ENCODE peak calls at places on chromosomes 5 and 9, in four cellular contexts. One of them, this sample, is unnamed.

GRCh38 chr9:125493384-125493783 is 213.6 kb downstream of the MAPKAP1 start:
- DNase-seq in stimulated activated CD4-positive, alpha-beta T cell treated with anti-CD3 and anti-CD28 coated beads, Interleukin-12 subunit alpha, Interleukin-12 subunit beta, amount 100 ng/mL, for 48 hours: no peak
- DNase-seq in left ventricle myocardium inferior: no peak
- DNase-seq in erythroblast: no peak
- DNase-seq in this sample: no peak

GRCh38 chr9:131051592-131052517 is 42.9 kb downstream of the LAMC3 start:
- DNase-seq in stimulated activated CD4-positive, alpha-beta T cell treated with anti-CD3 and anti-CD28 coated beads, Interleukin-12 subunit alpha, Interleukin-12 subunit beta, amount 100 ng/mL, for 48 hours: no peak
- DNase-seq in left ventricle myocardium inferior: no peak
- DNase-seq in erythroblast: no peak
- DNase-seq in this sample: no peak

GRCh38 chr5:142869883-142870282 is 99.7 kb downstream of the ARHGAP26 start:
- DNase-seq in stimulated activated CD4-positive, alpha-beta T cell treated with anti-CD3 and anti-CD28 coated beads, Interleukin-12 subunit alpha, Interleukin-12 subunit beta, amount 100 ng/mL, for 48 hours: no peak
- DNase-seq in left ventricle myocardium inferior: no peak
- DNase-seq in erythroblast: no peak
- DNase-seq in this sample: no peak

GRCh38 chr5:60722416-60722815 is 22.4 kb upstream of the DEPDC1B start:
- DNase-seq in stimulated activated CD4-positive, alpha-beta T cell treated with anti-CD3 and anti-CD28 coated beads, Interleukin-12 subunit alpha, Interleukin-12 subunit beta, amount 100 ng/mL, for 48 hours: no peak
- DNase-seq in left ventricle myocardium inferior: no peak
- DNase-seq in erythroblast: no peak
- DNase-seq in this sample: no peak

GRCh38 chr5:50958852-50959457 is 292.5 kb downstream of the PARP8 start:
- DNase-seq in stimulated activated CD4-positive, alpha-beta T cell treated with anti-CD3 and anti-CD28 coated beads, Interleukin-12 subunit alpha, Interleukin-12 subunit beta, amount 100 ng/mL, for 48 hours: no peak
- DNase-seq in left ventricle myocardium inferior: no peak
- DNase-seq in erythroblast: peak
- DNase-seq in this sample: peak

GRCh38 chr9:21688108-21689102 is 114.0 kb upstream of the MTAP start:
- DNase-seq in stimulated activated CD4-positive, alpha-beta T cell treated with anti-CD3 and anti-CD28 coated beads, Interleukin-12 subunit alpha, Interleukin-12 subunit beta, amount 100 ng/mL, for 48 hours: no peak
- DNase-seq in left ventricle myocardium inferior: no peak
- DNase-seq in erythroblast: no peak
- DNase-seq in this sample: no peak

GRCh38 chr9:79134654-79135053 is 437.1 kb upstream of the TLE4 start:
- DNase-seq in stimulated activated CD4-positive, alpha-beta T cell treated with anti-CD3 and anti-CD28 coated beads, Interleukin-12 subunit alpha, Interleukin-12 subunit beta, amount 100 ng/mL, for 48 hours: no peak
- DNase-seq in left ventricle myocardium inferior: no peak
- DNase-seq in erythroblast: peak
- DNase-seq in this sample: no peak

GRCh38 chr9:88976186-88976887 is 14.9 kb upstream of the S1PR3 start:
- DNase-seq in stimulated activated CD4-positive, alpha-beta T cell treated with anti-CD3 and anti-CD28 coated beads, Interleukin-12 subunit alpha, Interleukin-12 subunit beta, amount 100 ng/mL, for 48 hours: no peak
- DNase-seq in left ventricle myocardium inferior: no peak
- DNase-seq in erythroblast: no peak
- DNase-seq in this sample: no peak

GRCh38 chr5:93503598-93504067 is 77.4 kb downstream of the NR2F1-AS1 start:
- DNase-seq in stimulated activated CD4-positive, alpha-beta T cell treated with anti-CD3 and anti-CD28 coated beads, Interleukin-12 subunit alpha, Interleukin-12 subunit beta, amount 100 ng/mL, for 48 hours: no peak
- DNase-seq in left ventricle myocardium inferior: no peak
- DNase-seq in erythroblast: no peak
- DNase-seq in this sample: no peak

GRCh38 chr5:145752947-145753346 is 82.2 kb downstream of the PRELID2 start:
- DNase-seq in stimulated activated CD4-positive, alpha-beta T cell treated with anti-CD3 and anti-CD28 coated beads, Interleukin-12 subunit alpha, Interleukin-12 subunit beta, amount 100 ng/mL, for 48 hours: no peak
- DNase-seq in left ventricle myocardium inferior: no peak
- DNase-seq in erythroblast: no peak
- DNase-seq in this sample: no peak

GRCh38 chr9:137665226-137665625 is 46.4 kb downstream of the EHMT1 start:
- DNase-seq in stimulated activated CD4-positive, alpha-beta T cell treated with anti-CD3 and anti-CD28 coated beads, Interleukin-12 subunit alpha, Interleukin-12 subunit beta, amount 100 ng/mL, for 48 hours: no peak
- DNase-seq in left ventricle myocardium inferior: no peak
- DNase-seq in erythroblast: no peak
- DNase-seq in this sample: no peak

GRCh38 chr5:35811108-35811741 is 45.5 kb upstream of the IL7R start:
- DNase-seq in stimulated activated CD4-positive, alpha-beta T cell treated with anti-CD3 and anti-CD28 coated beads, Interleukin-12 subunit alpha, Interleukin-12 subunit beta, amount 100 ng/mL, for 48 hours: no peak
- DNase-seq in left ventricle myocardium inferior: no peak
- DNase-seq in erythroblast: no peak
- DNase-seq in this sample: no peak

GRCh38 chr9:99181621-99182020 is 40.1 kb downstream of the ALG2 start:
- DNase-seq in stimulated activated CD4-positive, alpha-beta T cell treated with anti-CD3 and anti-CD28 coated beads, Interleukin-12 subunit alpha, Interleukin-12 subunit beta, amount 100 ng/mL, for 48 hours: no peak
- DNase-seq in left ventricle myocardium inferior: no peak
- DNase-seq in erythroblast: no peak
- DNase-seq in this sample: no peak

GRCh38 chr9:112033237-112034215 is 136.9 kb downstream of the UGCG start:
- DNase-seq in stimulated activated CD4-positive, alpha-beta T cell treated with anti-CD3 and anti-CD28 coated beads, Interleukin-12 subunit alpha, Interleukin-12 subunit beta, amount 100 ng/mL, for 48 hours: no peak
- DNase-seq in left ventricle myocardium inferior: no peak
- DNase-seq in erythroblast: no peak
- DNase-seq in this sample: no peak

GRCh38 chr9:70601000-70601929 is 186.8 kb upstream of the KLF9 start:
- DNase-seq in stimulated activated CD4-positive, alpha-beta T cell treated with anti-CD3 and anti-CD28 coated beads, Interleukin-12 subunit alpha, Interleukin-12 subunit beta, amount 100 ng/mL, for 48 hours: no peak
- DNase-seq in left ventricle myocardium inferior: peak
- DNase-seq in erythroblast: no peak
- DNase-seq in this sample: no peak

GRCh38 chr9:128917151-128917849 is 3.5 kb upstream of the PHYHD1 start:
- DNase-seq in stimulated activated CD4-positive, alpha-beta T cell treated with anti-CD3 and anti-CD28 coated beads, Interleukin-12 subunit alpha, Interleukin-12 subunit beta, amount 100 ng/mL, for 48 hours: no peak
- DNase-seq in left ventricle myocardium inferior: peak
- DNase-seq in erythroblast: no peak
- DNase-seq in this sample: no peak

GRCh38 chr5:73111536-73111935 is 8.8 kb upstream of the TMEM171 start:
- DNase-seq in stimulated activated CD4-positive, alpha-beta T cell treated with anti-CD3 and anti-CD28 coated beads, Interleukin-12 subunit alpha, Interleukin-12 subunit beta, amount 100 ng/mL, for 48 hours: no peak
- DNase-seq in left ventricle myocardium inferior: no peak
- DNase-seq in erythroblast: no peak
- DNase-seq in this sample: no peak

GRCh38 chr9:80359941-80360881 is 788.4 kb downstream of the TLE4 start:
- DNase-seq in stimulated activated CD4-positive, alpha-beta T cell treated with anti-CD3 and anti-CD28 coated beads, Interleukin-12 subunit alpha, Interleukin-12 subunit beta, amount 100 ng/mL, for 48 hours: no peak
- DNase-seq in left ventricle myocardium inferior: no peak
- DNase-seq in erythroblast: no peak
- DNase-seq in this sample: no peak

GRCh38 chr5:73617510-73618279 is 8.3 kb upstream of the ARHGEF28 start:
- DNase-seq in stimulated activated CD4-positive, alpha-beta T cell treated with anti-CD3 and anti-CD28 coated beads, Interleukin-12 subunit alpha, Interleukin-12 subunit beta, amount 100 ng/mL, for 48 hours: no peak
- DNase-seq in left ventricle myocardium inferior: no peak
- DNase-seq in erythroblast: no peak
- DNase-seq in this sample: no peak

GRCh38 chr5:143576721-143577484 is 173.4 kb upstream of the NR3C1 start:
- DNase-seq in stimulated activated CD4-positive, alpha-beta T cell treated with anti-CD3 and anti-CD28 coated beads, Interleukin-12 subunit alpha, Interleukin-12 subunit beta, amount 100 ng/mL, for 48 hours: no peak
- DNase-seq in left ventricle myocardium inferior: no peak
- DNase-seq in erythroblast: no peak
- DNase-seq in this sample: no peak

GRCh38 chr5:135215617-135215995 is 181.6 kb upstream of the PITX1 start:
- DNase-seq in stimulated activated CD4-positive, alpha-beta T cell treated with anti-CD3 and anti-CD28 coated beads, Interleukin-12 subunit alpha, Interleukin-12 subunit beta, amount 100 ng/mL, for 48 hours: no peak
- DNase-seq in left ventricle myocardium inferior: no peak
- DNase-seq in erythroblast: no peak
- DNase-seq in this sample: no peak

GRCh38 chr9:99593621-99594020 is 228.1 kb upstream of the NR4A3 start:
- DNase-seq in stimulated activated CD4-positive, alpha-beta T cell treated with anti-CD3 and anti-CD28 coated beads, Interleukin-12 subunit alpha, Interleukin-12 subunit beta, amount 100 ng/mL, for 48 hours: no peak
- DNase-seq in left ventricle myocardium inferior: no peak
- DNase-seq in erythroblast: no peak
- DNase-seq in this sample: no peak

GRCh38 chr9:77663754-77664153 is 15.6 kb upstream of the GNA14 start:
- DNase-seq in stimulated activated CD4-positive, alpha-beta T cell treated with anti-CD3 and anti-CD28 coated beads, Interleukin-12 subunit alpha, Interleukin-12 subunit beta, amount 100 ng/mL, for 48 hours: no peak
- DNase-seq in left ventricle myocardium inferior: no peak
- DNase-seq in erythroblast: no peak
- DNase-seq in this sample: no peak

GRCh38 chr5:150263801-150264621 is 25.6 kb downstream of the CAMK2A start:
- DNase-seq in stimulated activated CD4-positive, alpha-beta T cell treated with anti-CD3 and anti-CD28 coated beads, Interleukin-12 subunit alpha, Interleukin-12 subunit beta, amount 100 ng/mL, for 48 hours: no peak
- DNase-seq in left ventricle myocardium inferior: no peak
- DNase-seq in erythroblast: peak
- DNase-seq in this sample: no peak

GRCh38 chr9:134690946-134691694 is 49.5 kb downstream of the COL5A1 start:
- DNase-seq in stimulated activated CD4-positive, alpha-beta T cell treated with anti-CD3 and anti-CD28 coated beads, Interleukin-12 subunit alpha, Interleukin-12 subunit beta, amount 100 ng/mL, for 48 hours: no peak
- DNase-seq in left ventricle myocardium inferior: peak
- DNase-seq in erythroblast: no peak
- DNase-seq in this sample: no peak

GRCh38 chr5:173235499-173236394 is 741 bp upstream of the NKX2-5 start:
- DNase-seq in stimulated activated CD4-positive, alpha-beta T cell treated with anti-CD3 and anti-CD28 coated beads, Interleukin-12 subunit alpha, Interleukin-12 subunit beta, amount 100 ng/mL, for 48 hours: no peak
- DNase-seq in left ventricle myocardium inferior: no peak
- DNase-seq in erythroblast: no peak
- DNase-seq in this sample: no peak

GRCh38 chr9:129493714-129494047 is 127.2 kb downstream of the C9orf50 start:
- DNase-seq in stimulated activated CD4-positive, alpha-beta T cell treated with anti-CD3 and anti-CD28 coated beads, Interleukin-12 subunit alpha, Interleukin-12 subunit beta, amount 100 ng/mL, for 48 hours: no peak
- DNase-seq in left ventricle myocardium inferior: no peak
- DNase-seq in erythroblast: no peak
- DNase-seq in this sample: peak

GRCh38 chr5:14672508-14673394 is 8.2 kb downstream of the OTULIN start:
- DNase-seq in stimulated activated CD4-positive, alpha-beta T cell treated with anti-CD3 and anti-CD28 coated beads, Interleukin-12 subunit alpha, Interleukin-12 subunit beta, amount 100 ng/mL, for 48 hours: no peak
- DNase-seq in left ventricle myocardium inferior: no peak
- DNase-seq in erythroblast: no peak
- DNase-seq in this sample: no peak

GRCh38 chr9:110056062-110056461 is 151.9 kb downstream of the C9orf152 start:
- DNase-seq in stimulated activated CD4-positive, alpha-beta T cell treated with anti-CD3 and anti-CD28 coated beads, Interleukin-12 subunit alpha, Interleukin-12 subunit beta, amount 100 ng/mL, for 48 hours: no peak
- DNase-seq in left ventricle myocardium inferior: no peak
- DNase-seq in erythroblast: no peak
- DNase-seq in this sample: no peak

GRCh38 chr9:77440057-77440456 is 208.1 kb downstream of the GNA14 start:
- DNase-seq in stimulated activated CD4-positive, alpha-beta T cell treated with anti-CD3 and anti-CD28 coated beads, Interleukin-12 subunit alpha, Interleukin-12 subunit beta, amount 100 ng/mL, for 48 hours: no peak
- DNase-seq in left ventricle myocardium inferior: no peak
- DNase-seq in erythroblast: no peak
- DNase-seq in this sample: no peak

GRCh38 chr5:130992095-130992494 is 173.0 kb downstream of the HINT1 start:
- DNase-seq in stimulated activated CD4-positive, alpha-beta T cell treated with anti-CD3 and anti-CD28 coated beads, Interleukin-12 subunit alpha, Interleukin-12 subunit beta, amount 100 ng/mL, for 48 hours: no peak
- DNase-seq in left ventricle myocardium inferior: no peak
- DNase-seq in erythroblast: no peak
- DNase-seq in this sample: no peak

GRCh38 chr5:140000332-140000731 is 42.8 kb downstream of the NRG2 start:
- DNase-seq in stimulated activated CD4-positive, alpha-beta T cell treated with anti-CD3 and anti-CD28 coated beads, Interleukin-12 subunit alpha, Interleukin-12 subunit beta, amount 100 ng/mL, for 48 hours: no peak
- DNase-seq in left ventricle myocardium inferior: peak
- DNase-seq in erythroblast: no peak
- DNase-seq in this sample: no peak

GRCh38 chr9:127159949-127160610 is 37.6 kb upstream of the ANGPTL2 start:
- DNase-seq in stimulated activated CD4-positive, alpha-beta T cell treated with anti-CD3 and anti-CD28 coated beads, Interleukin-12 subunit alpha, Interleukin-12 subunit beta, amount 100 ng/mL, for 48 hours: no peak
- DNase-seq in left ventricle myocardium inferior: no peak
- DNase-seq in erythroblast: no peak
- DNase-seq in this sample: no peak

GRCh38 chr9:526904-527591 is 312.4 kb downstream of the DOCK8 start:
- DNase-seq in stimulated activated CD4-positive, alpha-beta T cell treated with anti-CD3 and anti-CD28 coated beads, Interleukin-12 subunit alpha, Interleukin-12 subunit beta, amount 100 ng/mL, for 48 hours: no peak
- DNase-seq in left ventricle myocardium inferior: no peak
- DNase-seq in erythroblast: no peak
- DNase-seq in this sample: no peak

GRCh38 chr5:170633235-170634041 is 129.6 kb downstream of the KCNIP1 start:
- DNase-seq in stimulated activated CD4-positive, alpha-beta T cell treated with anti-CD3 and anti-CD28 coated beads, Interleukin-12 subunit alpha, Interleukin-12 subunit beta, amount 100 ng/mL, for 48 hours: no peak
- DNase-seq in left ventricle myocardium inferior: peak
- DNase-seq in erythroblast: peak
- DNase-seq in this sample: peak

GRCh38 chr9:6049798-6050197 is 34.4 kb upstream of the RANBP6 start:
- DNase-seq in stimulated activated CD4-positive, alpha-beta T cell treated with anti-CD3 and anti-CD28 coated beads, Interleukin-12 subunit alpha, Interleukin-12 subunit beta, amount 100 ng/mL, for 48 hours: no peak
- DNase-seq in left ventricle myocardium inferior: no peak
- DNase-seq in erythroblast: peak
- DNase-seq in this sample: peak

GRCh38 chr5:131393498-131393968 is 129.7 kb downstream of the CDC42SE2 start:
- DNase-seq in stimulated activated CD4-positive, alpha-beta T cell treated with anti-CD3 and anti-CD28 coated beads, Interleukin-12 subunit alpha, Interleukin-12 subunit beta, amount 100 ng/mL, for 48 hours: no peak
- DNase-seq in left ventricle myocardium inferior: no peak
- DNase-seq in erythroblast: no peak
- DNase-seq in this sample: no peak

GRCh38 chr9:115498338-115498737 is 380.4 kb upstream of the TNC start:
- DNase-seq in stimulated activated CD4-positive, alpha-beta T cell treated with anti-CD3 and anti-CD28 coated beads, Interleukin-12 subunit alpha, Interleukin-12 subunit beta, amount 100 ng/mL, for 48 hours: no peak
- DNase-seq in left ventricle myocardium inferior: no peak
- DNase-seq in erythroblast: no peak
- DNase-seq in this sample: no peak

GRCh38 chr5:67059747-67060490 is 136.7 kb downstream of the CD180 start:
- DNase-seq in stimulated activated CD4-positive, alpha-beta T cell treated with anti-CD3 and anti-CD28 coated beads, Interleukin-12 subunit alpha, Interleukin-12 subunit beta, amount 100 ng/mL, for 48 hours: no peak
- DNase-seq in left ventricle myocardium inferior: no peak
- DNase-seq in erythroblast: no peak
- DNase-seq in this sample: no peak

GRCh38 chr5:172943283-172943841 is 15.9 kb upstream of the RPL26L1 start:
- DNase-seq in stimulated activated CD4-positive, alpha-beta T cell treated with anti-CD3 and anti-CD28 coated beads, Interleukin-12 subunit alpha, Interleukin-12 subunit beta, amount 100 ng/mL, for 48 hours: no peak
- DNase-seq in left ventricle myocardium inferior: no peak
- DNase-seq in erythroblast: no peak
- DNase-seq in this sample: peak